ENCODE peak calls at places on chromosomes 16 and 17, in six cellular contexts. M, Q, K, V, O and G are unnamed samples.

GRCh38 chr16:89946515-89946914 is 2.0 kb upstream of the DEF8 start:
- DNase-seq in M (no peak), Q (no peak), O (no peak), K (no peak), V (no peak), G (no peak)

GRCh38 chr16:7124242-7124641 is 208.4 kb upstream of the RBFOX1 start:
- DNase-seq in K (no peak), V (no peak), M (no peak), O (no peak), Q (no peak), G (no peak)

GRCh38 chr17:43338886-43339516 is 59.8 kb upstream of the ARL4D start:
- DNase-seq in Q (peak; percentile 85), M (no peak), O (peak; percentile 37), K (peak; percentile 56), V (peak; percentile 89), G (peak; percentile 89)

GRCh38 chr16:86755571-86756006 is 177.2 kb downstream of the FOXL1 start:
- DNase-seq in V (peak; percentile 66), K (no peak), Q (peak; percentile 80), M (no peak), O (no peak), G (peak; percentile 83)

GRCh38 chr16:4882261-4882632 is 35.0 kb downstream of the UBN1 start:
- DNase-seq in K (no peak), O (no peak), M (no peak), Q (no peak), V (no peak), G (no peak)

GRCh38 chr16:80347900-80348299 is 192.9 kb upstream of the DYNLRB2 start:
- DNase-seq in Q (no peak), O (no peak), V (no peak), M (no peak), K (no peak), G (peak; percentile 82)

GRCh38 chr17:37234106-37234505 is 141.7 kb upstream of the C17orf78 start:
- DNase-seq in Q (no peak), K (no peak), V (no peak), O (no peak), M (no peak), G (no peak)

GRCh38 chr16:79269211-79269863 is 331.2 kb downstream of the MAF start:
- DNase-seq in Q (peak; percentile 36), V (no peak), O (peak; percentile 21), K (no peak), M (no peak), G (no peak)

GRCh38 chr17:63999680-64000531 is 1.8 kb downstream of the PRR29 start:
- DNase-seq in M (no peak), O (no peak), Q (no peak), V (no peak), K (no peak), G (peak; percentile 55)

GRCh38 chr16:50300942-50301625 is 34.7 kb downstream of the ADCY7 start:
- DNase-seq in O (no peak), K (no peak), M (no peak), Q (peak; percentile 73), V (peak; percentile 50), G (peak; percentile 66)

GRCh38 chr17:39736319-39737165 is 1.2 kb upstream of the GRB7 start:
- DNase-seq in Q (no peak), M (no peak), O (no peak), K (no peak), V (no peak), G (no peak)

GRCh38 chr17:8574687-8575086 is 55.8 kb downstream of the MYH10 start:
- DNase-seq in V (no peak), Q (no peak), O (no peak), M (no peak), K (no peak), G (no peak)

GRCh38 chr17:81870155-81870977 is 771 bp downstream of the ARHGDIA start:
- DNase-seq in M (no peak), V (no peak), Q (no peak), O (no peak), K (no peak), G (peak; percentile 64)

GRCh38 chr17:28967240-28968135 is 16.2 kb upstream of the PHF12 start:
- DNase-seq in O (no peak), K (no peak), M (no peak), V (no peak), Q (no peak), G (peak; percentile 56)

GRCh38 chr16:29687755-29688154 is 8.8 kb downstream of the QPRT start:
- DNase-seq in K (no peak), O (no peak), Q (no peak), M (no peak), V (no peak), G (no peak)